ENCODE peak calls at places on chromosome 16, in eight cellular contexts. One of them, this sample, is unnamed.

GRCh38 chr16:85498607-85499006 is 114.5 kb upstream of the GSE1 start:
- DNase-seq in mammary epithelial cell: no peak
- DNase-seq in esophagus squamous epithelium: no peak
- DNase-seq in heart right ventricle: no peak
- DNase-seq in breast epithelium: no peak
- DNase-seq in ascending aorta: no peak
- DNase-seq in CD8-positive, alpha-beta T cell: no peak
- DNase-seq in effector memory CD4-positive, alpha-beta T cell: no peak
- DNase-seq in this sample: no peak

GRCh38 chr16:19338335-19338734 is 52.8 kb downstream of the CLEC19A start:
- DNase-seq in breast epithelium: no peak
- DNase-seq in effector memory CD4-positive, alpha-beta T cell: no peak
- DNase-seq in mammary epithelial cell: no peak
- DNase-seq in CD8-positive, alpha-beta T cell: no peak
- DNase-seq in ascending aorta: no peak
- DNase-seq in heart right ventricle: no peak
- DNase-seq in esophagus squamous epithelium: no peak
- DNase-seq in this sample: no peak

GRCh38 chr16:19710191-19710908 is 7.7 kb downstream of the KNOP1 start:
- DNase-seq in mammary epithelial cell: no peak
- DNase-seq in effector memory CD4-positive, alpha-beta T cell: no peak
- DNase-seq in heart right ventricle: no peak
- DNase-seq in esophagus squamous epithelium: no peak
- DNase-seq in breast epithelium: no peak
- DNase-seq in CD8-positive, alpha-beta T cell: no peak
- DNase-seq in ascending aorta: no peak
- DNase-seq in this sample: no peak

GRCh38 chr16:17527538-17527937 is 56.8 kb upstream of the XYLT1 start:
- DNase-seq in mammary epithelial cell: no peak
- DNase-seq in CD8-positive, alpha-beta T cell: no peak
- DNase-seq in esophagus squamous epithelium: no peak
- DNase-seq in breast epithelium: no peak
- DNase-seq in effector memory CD4-positive, alpha-beta T cell: no peak
- DNase-seq in heart right ventricle: no peak
- DNase-seq in ascending aorta: no peak
- DNase-seq in this sample: no peak

GRCh38 chr16:74455619-74456289 is 34.5 kb upstream of the CLEC18B start:
- DNase-seq in ascending aorta: no peak
- DNase-seq in breast epithelium: no peak
- DNase-seq in CD8-positive, alpha-beta T cell: no peak
- DNase-seq in mammary epithelial cell: peak
- DNase-seq in effector memory CD4-positive, alpha-beta T cell: no peak
- DNase-seq in heart right ventricle: no peak
- DNase-seq in esophagus squamous epithelium: no peak
- DNase-seq in this sample: no peak

GRCh38 chr16:50702725-50703124 is 9.3 kb downstream of the NOD2 start:
- DNase-seq in CD8-positive, alpha-beta T cell: no peak
- DNase-seq in effector memory CD4-positive, alpha-beta T cell: no peak
- DNase-seq in heart right ventricle: no peak
- DNase-seq in ascending aorta: no peak
- DNase-seq in mammary epithelial cell: peak
- DNase-seq in breast epithelium: no peak
- DNase-seq in esophagus squamous epithelium: no peak
- DNase-seq in this sample: no peak

GRCh38 chr16:22692034-22692433 is 121.9 kb upstream of the HS3ST2 start:
- DNase-seq in breast epithelium: no peak
- DNase-seq in mammary epithelial cell: no peak
- DNase-seq in esophagus squamous epithelium: no peak
- DNase-seq in ascending aorta: no peak
- DNase-seq in effector memory CD4-positive, alpha-beta T cell: no peak
- DNase-seq in CD8-positive, alpha-beta T cell: no peak
- DNase-seq in heart right ventricle: no peak
- DNase-seq in this sample: no peak

GRCh38 chr16:11072420-11073153 is 128.2 kb downstream of the CLEC16A start:
- DNase-seq in ascending aorta: no peak
- DNase-seq in mammary epithelial cell: no peak
- DNase-seq in breast epithelium: no peak
- DNase-seq in effector memory CD4-positive, alpha-beta T cell: no peak
- DNase-seq in esophagus squamous epithelium: no peak
- DNase-seq in heart right ventricle: no peak
- DNase-seq in CD8-positive, alpha-beta T cell: no peak
- DNase-seq in this sample: no peak

GRCh38 chr16:84553873-84554399 is 49.5 kb upstream of the MEAK7 start:
- DNase-seq in effector memory CD4-positive, alpha-beta T cell: peak
- DNase-seq in heart right ventricle: no peak
- DNase-seq in ascending aorta: no peak
- DNase-seq in breast epithelium: no peak
- DNase-seq in mammary epithelial cell: no peak
- DNase-seq in esophagus squamous epithelium: no peak
- DNase-seq in CD8-positive, alpha-beta T cell: peak
- DNase-seq in this sample: no peak

GRCh38 chr16:85090166-85090565 is 22.1 kb downstream of the CIBAR2 start:
- DNase-seq in esophagus squamous epithelium: no peak
- DNase-seq in CD8-positive, alpha-beta T cell: no peak
- DNase-seq in effector memory CD4-positive, alpha-beta T cell: no peak
- DNase-seq in mammary epithelial cell: peak
- DNase-seq in breast epithelium: no peak
- DNase-seq in heart right ventricle: no peak
- DNase-seq in ascending aorta: no peak
- DNase-seq in this sample: no peak

GRCh38 chr16:2250652-2251280 is 621 bp downstream of the ECI1 start:
- DNase-seq in breast epithelium: no peak
- DNase-seq in heart right ventricle: no peak
- DNase-seq in ascending aorta: no peak
- DNase-seq in CD8-positive, alpha-beta T cell: peak
- DNase-seq in effector memory CD4-positive, alpha-beta T cell: peak
- DNase-seq in mammary epithelial cell: peak
- DNase-seq in esophagus squamous epithelium: no peak
- DNase-seq in this sample: no peak

GRCh38 chr16:30715777-30716445 is 16.9 kb downstream of the SRCAP start:
- DNase-seq in mammary epithelial cell: peak
- DNase-seq in esophagus squamous epithelium: no peak
- DNase-seq in ascending aorta: no peak
- DNase-seq in breast epithelium: no peak
- DNase-seq in CD8-positive, alpha-beta T cell: peak
- DNase-seq in heart right ventricle: no peak
- DNase-seq in effector memory CD4-positive, alpha-beta T cell: peak
- DNase-seq in this sample: no peak

GRCh38 chr16:14057878-14058382 is 13.2 kb upstream of the MRTFB start:
- DNase-seq in effector memory CD4-positive, alpha-beta T cell: no peak
- DNase-seq in mammary epithelial cell: no peak
- DNase-seq in esophagus squamous epithelium: no peak
- DNase-seq in CD8-positive, alpha-beta T cell: no peak
- DNase-seq in heart right ventricle: no peak
- DNase-seq in breast epithelium: no peak
- DNase-seq in ascending aorta: no peak
- DNase-seq in this sample: no peak

GRCh38 chr16:85631802-85632393 is 18.8 kb downstream of the GSE1 start:
- DNase-seq in breast epithelium: no peak
- DNase-seq in CD8-positive, alpha-beta T cell: no peak
- DNase-seq in esophagus squamous epithelium: no peak
- DNase-seq in mammary epithelial cell: no peak
- DNase-seq in effector memory CD4-positive, alpha-beta T cell: no peak
- DNase-seq in ascending aorta: no peak
- DNase-seq in heart right ventricle: no peak
- DNase-seq in this sample: no peak

DNA sequence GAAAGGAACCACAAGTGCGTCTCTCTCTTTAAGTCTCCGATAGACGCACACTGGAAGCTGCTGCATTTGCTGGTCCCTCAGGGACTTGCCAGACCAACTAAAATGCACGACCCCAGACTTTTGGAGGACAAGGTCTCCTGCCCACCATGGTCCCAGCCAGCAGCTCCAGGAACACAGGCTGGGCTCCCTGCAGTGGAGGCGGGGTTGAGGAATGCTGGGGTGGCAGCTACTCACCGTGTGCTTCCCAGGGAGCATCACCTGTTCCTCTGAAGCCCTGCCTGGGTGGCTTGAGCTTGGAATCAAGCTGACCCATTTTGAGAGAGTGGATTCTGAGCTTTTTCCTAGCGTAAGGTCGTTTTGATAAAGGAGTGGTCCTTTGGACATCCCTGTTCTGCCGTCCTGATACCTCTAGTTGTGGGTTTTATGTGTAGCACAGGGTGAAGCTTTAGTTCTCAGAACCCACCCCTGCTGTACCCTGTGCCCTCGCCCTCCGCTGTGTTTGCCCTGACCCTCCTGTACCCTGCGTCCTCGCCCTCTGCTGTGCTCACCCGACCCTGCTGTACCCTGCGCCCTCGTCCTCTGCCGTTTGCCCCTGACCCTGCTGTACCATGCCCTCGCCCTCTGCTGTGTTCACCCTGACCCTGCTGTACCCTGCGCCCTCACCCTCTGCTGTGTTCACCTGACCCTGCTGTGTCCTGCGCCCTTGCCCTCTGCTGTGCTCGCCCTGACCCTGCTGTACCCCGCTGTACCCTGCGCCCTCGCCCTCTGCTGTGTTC is 11.0 kb downstream of the ZNF276 start:
- DNase-seq in breast epithelium: no peak
- DNase-seq in CD8-positive, alpha-beta T cell: no peak
- DNase-seq in heart right ventricle: no peak
- DNase-seq in ascending aorta: no peak
- DNase-seq in effector memory CD4-positive, alpha-beta T cell: no peak
- DNase-seq in mammary epithelial cell: no peak
- DNase-seq in esophagus squamous epithelium: no peak
- DNase-seq in this sample: no peak
- H3K4me3 ChIP-seq in breast epithelium: no peak
- H3K4me3 ChIP-seq in CD8-positive, alpha-beta T cell: no peak
- H3K4me3 ChIP-seq in heart right ventricle: no peak
- H3K4me3 ChIP-seq in ascending aorta: no peak
- H3K4me3 ChIP-seq in effector memory CD4-positive, alpha-beta T cell: no peak
- H3K4me3 ChIP-seq in mammary epithelial cell: no peak
- H3K4me3 ChIP-seq in esophagus squamous epithelium: no peak
- H3K4me3 ChIP-seq in this sample: no peak

DNA sequence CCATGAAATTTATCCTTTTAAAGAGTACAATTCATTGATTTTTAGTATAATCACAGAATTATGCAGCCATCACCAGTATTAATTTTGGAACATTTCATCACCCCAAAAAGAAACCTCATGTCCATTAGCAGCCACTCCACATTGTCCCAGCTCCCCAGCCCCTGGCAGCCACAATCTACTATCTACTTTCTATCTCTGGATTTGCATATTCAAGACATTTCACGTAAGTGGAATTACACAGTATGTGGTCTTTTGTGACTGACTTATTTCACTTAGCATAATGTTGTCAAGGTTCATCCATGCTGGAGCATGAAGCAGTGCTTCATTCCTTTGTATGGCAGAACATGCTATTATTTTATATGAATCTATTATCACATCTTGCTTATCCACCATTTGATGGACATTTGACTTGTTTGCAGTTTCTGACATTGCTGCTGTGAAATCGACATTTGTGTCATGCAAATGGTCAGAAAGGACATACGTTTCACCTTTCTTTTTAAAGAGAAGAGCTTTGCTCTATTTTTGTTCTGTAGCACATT is 10.7 kb downstream of the METTL9 start:
- DNase-seq in breast epithelium: no peak
- DNase-seq in mammary epithelial cell: no peak
- DNase-seq in esophagus squamous epithelium: no peak
- DNase-seq in effector memory CD4-positive, alpha-beta T cell: no peak
- DNase-seq in ascending aorta: no peak
- DNase-seq in heart right ventricle: no peak
- DNase-seq in CD8-positive, alpha-beta T cell: no peak
- DNase-seq in this sample: no peak
- H3K4me3 ChIP-seq in breast epithelium: no peak
- H3K4me3 ChIP-seq in mammary epithelial cell: no peak
- H3K4me3 ChIP-seq in esophagus squamous epithelium: no peak
- H3K4me3 ChIP-seq in effector memory CD4-positive, alpha-beta T cell: no peak
- H3K4me3 ChIP-seq in ascending aorta: no peak
- H3K4me3 ChIP-seq in heart right ventricle: no peak
- H3K4me3 ChIP-seq in CD8-positive, alpha-beta T cell: no peak
- H3K4me3 ChIP-seq in this sample: no peak

GRCh38 chr16:67182288-67182687 is 1.5 kb downstream of the MATCAP1 start:
- DNase-seq in heart right ventricle: no peak
- DNase-seq in ascending aorta: no peak
- DNase-seq in breast epithelium: no peak
- DNase-seq in mammary epithelial cell: no peak
- DNase-seq in esophagus squamous epithelium: no peak
- DNase-seq in CD8-positive, alpha-beta T cell: no peak
- DNase-seq in effector memory CD4-positive, alpha-beta T cell: no peak
- DNase-seq in this sample: no peak
- H3K4me3 ChIP-seq in heart right ventricle: no peak
- H3K4me3 ChIP-seq in ascending aorta: no peak
- H3K4me3 ChIP-seq in breast epithelium: no peak
- H3K4me3 ChIP-seq in mammary epithelial cell: no peak
- H3K4me3 ChIP-seq in esophagus squamous epithelium: no peak
- H3K4me3 ChIP-seq in CD8-positive, alpha-beta T cell: no peak
- H3K4me3 ChIP-seq in effector memory CD4-positive, alpha-beta T cell: no peak
- H3K4me3 ChIP-seq in this sample: no peak

DNA sequence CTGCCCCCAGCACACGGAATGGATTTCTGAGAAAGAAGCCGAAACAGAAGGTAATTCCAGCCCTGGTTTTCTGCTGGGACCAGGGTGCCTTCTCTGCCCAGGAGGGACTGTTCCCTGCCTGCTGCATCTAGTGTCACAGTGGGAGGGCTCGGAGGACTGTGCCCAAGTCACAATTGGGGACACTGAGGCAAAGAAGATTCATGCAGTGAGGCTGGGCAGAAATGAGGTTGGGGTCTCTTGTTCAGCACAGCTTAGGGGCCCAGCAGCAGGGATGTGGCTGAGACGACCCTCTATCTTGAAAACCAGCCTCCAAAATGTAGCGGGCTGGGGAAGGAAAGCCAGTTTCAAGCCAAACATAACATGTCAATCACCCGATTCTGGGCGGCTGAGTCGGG is 592 bp downstream of the IL21R start:
- DNase-seq in CD8-positive, alpha-beta T cell: no peak
- DNase-seq in breast epithelium: no peak
- DNase-seq in ascending aorta: no peak
- DNase-seq in mammary epithelial cell: no peak
- DNase-seq in effector memory CD4-positive, alpha-beta T cell: no peak
- DNase-seq in heart right ventricle: no peak
- DNase-seq in esophagus squamous epithelium: no peak
- DNase-seq in this sample: no peak
- H3K4me3 ChIP-seq in CD8-positive, alpha-beta T cell: peak
- H3K4me3 ChIP-seq in breast epithelium: no peak
- H3K4me3 ChIP-seq in ascending aorta: peak
- H3K4me3 ChIP-seq in mammary epithelial cell: no peak
- H3K4me3 ChIP-seq in effector memory CD4-positive, alpha-beta T cell: peak
- H3K4me3 ChIP-seq in heart right ventricle: no peak
- H3K4me3 ChIP-seq in esophagus squamous epithelium: no peak
- H3K4me3 ChIP-seq in this sample: no peak